ENCODE peak calls at places on chromosomes 13 and 19, in seven cellular contexts. K is substantia nigra; C is thoracic aorta; Q is Jurkat, Clone E6-1; U is LHCN-M2; H is RWPE1; W is testis. J is an unnamed sample.

GRCh38 chr19:18672044-18672451 is 11.4 kb upstream of the CRTC1 start:
- DNase-seq in K (no peak), C (no peak), Q (no peak), U (no peak), H (no peak), W (no peak), J (no peak)

GRCh38 chr19:3687774-3688706 is 12.2 kb downstream of the PIP5K1C start:
- DNase-seq in K (no peak), C (no peak), Q (no peak), U (no peak), H (no peak), W (no peak), J (no peak)

GRCh38 chr13:39020853-39021462 is 16.9 kb downstream of the PROSER1 start:
- DNase-seq in K (no peak), C (no peak), Q (no peak), U (no peak), H (no peak), W (no peak), J (no peak)

GRCh38 chr19:50660083-50660366 is 10.8 kb downstream of the C19orf81 start:
- DNase-seq in K (no peak), C (no peak), Q (no peak), U (no peak), H (no peak), W (no peak), J (no peak)

GRCh38 chr19:11295665-11296245 is at the start of gene TSPAN16:
- DNase-seq in K (no peak), C (no peak), Q (no peak), U (no peak), H (no peak), W (no peak), J (no peak)

GRCh38 chr19:13154911-13155471 is 4.8 kb downstream of the IER2 start:
- DNase-seq in K (no peak), C (no peak), Q (peak; percentile 70), U (peak; percentile 49), H (peak; percentile 86), W (no peak), J (no peak)

GRCh38 chr13:57629391-57629804 is 2.1 kb upstream of the PCDH17 start:
- DNase-seq in K (no peak), C (no peak), Q (no peak), U (no peak), H (no peak), W (peak; percentile 45), J (no peak)

GRCh38 chr13:109196896-109197295 is 567.5 kb downstream of the MYO16 start:
- DNase-seq in K (no peak), C (no peak), Q (no peak), U (no peak), H (no peak), W (peak; percentile 17), J (no peak)

GRCh38 chr19:35718345-35719041 is 690 bp downstream of the KMT2B start:
- DNase-seq in K (no peak), C (no peak), Q (no peak), U (peak; percentile 12), H (no peak), W (peak; percentile 45), J (no peak)

GRCh38 chr13:28026508-28026907 is 38.0 kb upstream of the URAD start:
- DNase-seq in K (no peak), C (no peak), Q (no peak), U (no peak), H (no peak), W (no peak), J (no peak)

GRCh38 chr13:97043302-97043701 is 49.0 kb upstream of the OXGR1 start:
- DNase-seq in K (no peak), C (no peak), Q (no peak), U (peak; percentile 47), H (no peak), W (no peak), J (peak; percentile 55)

GRCh38 chr13:23790591-23791170 is 98.5 kb downstream of the MIPEP start:
- DNase-seq in K (no peak), C (no peak), Q (no peak), U (peak; percentile 98), H (no peak), W (no peak), J (no peak)

GRCh38 chr13:103299079-103299478 is 232.9 kb upstream of the SLC10A2 start:
- DNase-seq in K (no peak), C (no peak), Q (no peak), U (no peak), H (no peak), W (no peak), J (no peak)

GRCh38 chr19:16328824-16329482 is 4.3 kb downstream of the KLF2 start:
- DNase-seq in K (no peak), C (no peak), Q (no peak), U (no peak), H (no peak), W (peak; percentile 37), J (no peak)

GRCh38 chr19:54431255-54431838 is 16.1 kb downstream of the TTYH1 start:
- DNase-seq in K (no peak), C (no peak), Q (no peak), U (no peak), H (no peak), W (peak; percentile 70), J (no peak)

GRCh38 chr13:113489549-113490495 is 689 bp downstream of the DCUN1D2 start:
- DNase-seq in K (no peak), C (no peak), Q (no peak), U (peak; percentile 48), H (peak; percentile 36), W (peak; percentile 50), J (no peak)

GRCh38 chr13:49225358-49226042 is 5.4 kb downstream of the MLNR start:
- DNase-seq in K (no peak), C (no peak), Q (no peak), U (peak; percentile 26), H (no peak), W (no peak), J (no peak)

GRCh38 chr13:110507678-110508381 is 53.7 kb downstream of the RAB20 start:
- DNase-seq in K (no peak), C (no peak), Q (no peak), U (no peak), H (peak; percentile 14), W (no peak), J (no peak)

GRCh38 chr19:47157455-47158321 is 27.1 kb downstream of the SAE1 start:
- DNase-seq in K (peak; percentile 3), C (peak; percentile 2), Q (peak; percentile 90), U (peak; percentile 93), H (peak; percentile 54), W (peak; percentile 27), J (peak; percentile 77)

GRCh38 chr13:37648604-37649003 is 50.0 kb upstream of the POSTN start:
- DNase-seq in K (no peak), C (no peak), Q (no peak), U (peak; percentile 67), H (no peak), W (no peak), J (no peak)

GRCh38 chr13:71625694-71626093 is 241.3 kb downstream of the DACH1 start:
- DNase-seq in K (no peak), C (no peak), Q (no peak), U (no peak), H (no peak), W (no peak), J (peak; percentile 84)

GRCh38 chr19:3218037-3218661 is 6.3 kb upstream of the CELF5 start:
- DNase-seq in K (no peak), C (no peak), Q (no peak), U (no peak), H (no peak), W (no peak), J (no peak)

GRCh38 chr13:102914629-102914935 is 68.8 kb downstream of the ERCC5 start:
- DNase-seq in K (no peak), C (no peak), Q (no peak), U (no peak), H (no peak), W (no peak), J (no peak)

GRCh38 chr19:19274146-19274545 is 1.0 kb upstream of the TM6SF2 start:
- DNase-seq in K (no peak), C (no peak), Q (no peak), U (no peak), H (no peak), W (no peak), J (no peak)

GRCh38 chr13:25001807-25002206 is 94.1 kb upstream of the PABPC3 start:
- DNase-seq in K (no peak), C (no peak), Q (no peak), U (no peak), H (peak; percentile 4), W (no peak), J (no peak)

GRCh38 chr19:8396563-8397203 is 6.5 kb downstream of the RAB11B start:
- DNase-seq in K (peak; percentile 69), C (no peak), Q (peak; percentile 54), U (peak; percentile 48), H (peak; percentile 17), W (peak; percentile 68), J (peak; percentile 32)

GRCh38 chr19:10927691-10928562 is 512 bp downstream of the YIPF2 start:
- DNase-seq in K (no peak), C (no peak), Q (no peak), U (no peak), H (no peak), W (no peak), J (no peak)

GRCh38 chr19:29872224-29872731 is 60.5 kb downstream of the CCNE1 start:
- DNase-seq in K (no peak), C (no peak), Q (no peak), U (no peak), H (no peak), W (no peak), J (no peak)

GRCh38 chr13:79541426-79542049 is 60.6 kb downstream of the NDFIP2 start:
- DNase-seq in K (no peak), C (no peak), Q (peak; percentile 72), U (peak; percentile 68), H (peak; percentile 36), W (no peak), J (peak; percentile 20)

GRCh38 chr19:13986348-13986904 is 19.7 kb downstream of the RFX1 start:
- DNase-seq in K (peak; percentile 61), C (peak; percentile 67), Q (peak; percentile 95), U (no peak), H (peak; percentile 73), W (peak; percentile 77), J (peak; percentile 48)

GRCh38 chr19:32830231-32831014 is 39.1 kb downstream of the SLC7A9 start:
- DNase-seq in K (no peak), C (no peak), Q (no peak), U (peak; percentile 92), H (no peak), W (no peak), J (no peak)

J was measured in pulmonary artery endothelial cell.